ENCODE peak calls at places on chromosomes 5 and 9, in four cellular contexts. A, H, V and K are unnamed samples.
A peak's percentile ranks its signal among the peaks of the same experiment; 100 is the strongest.

GRCh38 chr5:64229163-64229774 is 63.6 kb downstream of the RNF180 start:
- DNase-seq in A (peak; percentile 60), H (peak; percentile 20), V (peak; percentile 62), K (no peak)

GRCh38 chr5:1137567-1138444 is 25.9 kb upstream of the SLC12A7 start:
- DNase-seq in A (no peak), H (no peak), V (no peak), K (no peak)

GRCh38 chr9:73869261-73869660 is 627.9 kb upstream of the RORB start:
- DNase-seq in A (peak; percentile 78), H (peak; percentile 13), V (peak; percentile 74), K (no peak)

GRCh38 chr5:124419531-124419930 is 326.9 kb downstream of the ZNF608 start:
- DNase-seq in A (no peak), H (no peak), V (no peak), K (no peak)

GRCh38 chr9:6645153-6646027 is at the start of gene GLDC:
- DNase-seq in A (no peak), H (peak; percentile 90), V (peak; percentile 79), K (peak; percentile 71)

GRCh38 chr9:127344373-127344995 is 52.5 kb upstream of the SLC2A8 start:
- DNase-seq in A (no peak), H (no peak), V (no peak), K (no peak)

GRCh38 chr5:138544171-138545134 is 1.4 kb upstream of the ETF1 start:
- DNase-seq in A (peak; percentile 27), H (no peak), V (peak; percentile 22), K (peak; percentile 5)

GRCh38 chr5:155532621-155533314 is 519.2 kb downstream of the KIF4B start:
- DNase-seq in A (no peak), H (no peak), V (peak; percentile 50), K (no peak)

GRCh38 chr5:58060971-58061370 is 398.9 kb downstream of the PLK2 start:
- DNase-seq in A (peak; percentile 43), H (no peak), V (no peak), K (no peak)

GRCh38 chr9:114224247-114224610 is 68.9 kb downstream of the COL27A1 start:
- DNase-seq in A (peak; percentile 63), H (peak; percentile 53), V (peak; percentile 73), K (no peak)

GRCh38 chr9:38641985-38642864 is 21.8 kb upstream of the ANKRD18A start:
- DNase-seq in A (peak; percentile 80), H (peak; percentile 17), V (peak; percentile 67), K (peak; percentile 26)

GRCh38 chr9:68817079-68817875 is 112.2 kb downstream of the PIP5K1B start:
- DNase-seq in A (no peak), H (peak; percentile 87), V (no peak), K (no peak)

GRCh38 chr9:6538666-6539071 is 106.9 kb downstream of the GLDC start:
- DNase-seq in A (peak; percentile 48), H (no peak), V (no peak), K (no peak)

GRCh38 chr9:92636627-92637026 is 33.3 kb downstream of the IPPK start:
- DNase-seq in A (no peak), H (no peak), V (no peak), K (no peak)

GRCh38 chr9:121750715-121751623 is 99.5 kb downstream of the DAB2IP start:
- DNase-seq in A (no peak), H (peak; percentile 93), V (no peak), K (no peak)

GRCh38 chr9:85715587-85715986 is 26.2 kb downstream of the AGTPBP1 start:
- DNase-seq in A (no peak), H (no peak), V (no peak), K (no peak)

GRCh38 chr9:136312436-136312835 is 8.5 kb upstream of the CCDC187 start:
- DNase-seq in A (peak; percentile 55), H (no peak), V (peak; percentile 90), K (no peak)

GRCh38 chr9:8872802-8873201 is 1073.2 kb upstream of the DMAC1 start:
- DNase-seq in A (peak; percentile 8), H (no peak), V (no peak), K (no peak)

GRCh38 chr5:139635606-139636206 is 12.4 kb upstream of the CXXC5 start:
- DNase-seq in A (peak; percentile 95), H (peak; percentile 70), V (peak; percentile 71), K (no peak)
- TF ChIP-seq CTCF in A (peak; percentile 76), H (peak; percentile 84), V (peak; percentile 51), K (peak; percentile 46)

GRCh38 chr9:99811598-99812383 is 9.9 kb upstream of the NR4A3 start:
- DNase-seq in A (no peak), H (no peak), V (no peak), K (no peak)
- TF ChIP-seq CTCF in A (no peak), H (no peak), V (no peak), K (no peak)

GRCh38 chr5:150449491-150450339 is at the start of gene RPS14:
- DNase-seq in A (peak; percentile 95), H (peak; percentile 87), V (peak; percentile 98), K (peak; percentile 88)
- TF ChIP-seq CTCF in A (peak; percentile 78), H (peak; percentile 92), V (peak; percentile 98), K (peak; percentile 94)

GRCh38 chr5:134227259-134227658 is 1.4 kb upstream of the PPP2CA start:
- DNase-seq in A (no peak), H (peak; percentile 25), V (no peak), K (no peak)
- TF ChIP-seq CTCF in A (no peak), H (no peak), V (no peak), K (no peak)

GRCh38 chr9:124696101-124696500 is 75.0 kb downstream of the NR6A1 start:
- DNase-seq in A (peak; percentile 63), H (peak; percentile 33), V (peak; percentile 50), K (no peak)

GRCh38 chr9:124695280-124695890 is 75.7 kb downstream of the NR6A1 start:
- DNase-seq in A (no peak), H (no peak), V (peak; percentile 28), K (no peak)

GRCh38 chr9:124699575-124699974 is 71.5 kb downstream of the NR6A1 start:
- DNase-seq in A (no peak), H (no peak), V (no peak), K (no peak)

GRCh38 chr9:124698265-124698664 is 72.8 kb downstream of the NR6A1 start:
- DNase-seq in A (peak; percentile 80), H (no peak), V (peak; percentile 80), K (no peak)

GRCh38 chr9:124697326-124698200 is 73.5 kb downstream of the NR6A1 start:
- DNase-seq in A (peak; percentile 74), H (no peak), V (peak; percentile 42), K (no peak)
- TF ChIP-seq CTCF in A (no peak), H (no peak), V (no peak), K (no peak)

DNA sequence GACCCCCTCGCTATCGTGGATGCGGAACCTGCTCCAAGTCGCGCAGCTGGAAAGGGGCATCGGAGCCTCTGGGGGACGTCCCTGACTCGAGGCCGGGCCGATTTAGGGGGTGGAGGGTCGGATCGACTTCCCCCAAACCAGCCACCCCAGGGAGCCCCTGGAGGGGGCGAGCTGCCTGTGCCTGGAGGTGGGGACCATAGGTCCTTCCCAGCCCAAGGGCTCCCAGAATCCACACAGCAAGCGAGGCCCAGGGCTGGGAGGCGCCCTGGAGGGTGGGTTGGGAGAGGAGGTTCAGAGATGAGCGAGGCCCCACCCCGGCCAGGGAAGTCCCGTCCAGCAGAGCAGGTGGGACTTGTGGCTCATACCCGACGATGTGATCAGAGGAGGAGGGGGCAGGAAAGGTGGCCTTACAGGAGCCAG is 147.6 kb downstream of the GAPVD1 start:
- DNase-seq in A (no peak), H (no peak), V (peak; percentile 37), K (no peak)
- TF ChIP-seq CTCF in A (no peak), H (no peak), V (no peak), K (no peak)

GRCh38 chr5:113166285-113166684 is 189.7 kb downstream of the DCP2 start:
- DNase-seq in A (peak; percentile 56), H (no peak), V (no peak), K (no peak)
- TF ChIP-seq CTCF in A (no peak), H (no peak), V (no peak), K (no peak)

DNA sequence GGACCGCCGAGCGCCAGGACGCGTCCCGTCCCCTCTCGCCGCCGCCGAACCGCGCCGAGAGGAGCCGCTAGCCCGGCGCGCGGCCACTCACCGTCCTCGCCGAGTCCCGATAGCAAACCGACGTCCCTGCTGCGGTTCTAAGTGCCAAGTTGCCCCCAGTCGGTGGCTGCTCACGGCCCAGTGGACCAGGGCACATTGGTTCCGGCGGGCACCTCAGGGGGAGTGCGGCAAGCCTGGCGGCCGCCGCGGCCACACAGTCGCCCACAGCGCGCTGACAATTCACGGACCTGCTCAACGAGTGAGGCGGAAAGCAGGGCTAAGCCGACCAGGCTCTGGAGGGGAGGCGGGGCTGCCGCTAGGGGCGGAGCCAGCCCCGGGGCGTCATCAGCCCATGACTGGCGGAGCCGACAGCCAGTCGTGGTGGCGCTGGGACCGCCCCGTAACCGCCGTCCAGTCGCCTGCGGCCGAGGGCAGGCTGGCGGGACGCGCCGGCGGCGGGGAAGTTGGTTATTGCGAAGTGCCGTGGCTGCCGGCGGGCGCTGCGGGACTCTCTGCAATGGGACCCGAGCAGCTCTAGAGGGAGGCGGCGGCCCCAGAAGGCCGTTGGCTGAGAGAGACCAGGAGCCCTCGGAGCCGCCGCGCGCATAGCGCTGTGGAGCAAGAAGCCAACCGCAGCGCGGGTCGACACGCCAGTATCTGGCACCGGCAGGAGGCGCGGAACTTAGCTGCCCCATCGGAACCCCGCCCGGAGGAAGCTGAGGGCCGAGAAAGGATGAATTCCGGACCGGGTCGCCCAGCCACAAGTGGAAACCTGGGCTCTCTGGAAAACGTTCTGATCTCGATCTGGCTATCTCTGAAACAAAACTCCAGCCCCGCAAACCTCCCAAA is at the start of gene MARCHF3:
- DNase-seq in A (peak; percentile 97), H (peak; percentile 85), V (peak; percentile 98), K (peak; percentile 97)
- TF ChIP-seq CTCF in A (peak; percentile 19), H (peak; percentile 46), V (peak; percentile 28), K (no peak)

DNA sequence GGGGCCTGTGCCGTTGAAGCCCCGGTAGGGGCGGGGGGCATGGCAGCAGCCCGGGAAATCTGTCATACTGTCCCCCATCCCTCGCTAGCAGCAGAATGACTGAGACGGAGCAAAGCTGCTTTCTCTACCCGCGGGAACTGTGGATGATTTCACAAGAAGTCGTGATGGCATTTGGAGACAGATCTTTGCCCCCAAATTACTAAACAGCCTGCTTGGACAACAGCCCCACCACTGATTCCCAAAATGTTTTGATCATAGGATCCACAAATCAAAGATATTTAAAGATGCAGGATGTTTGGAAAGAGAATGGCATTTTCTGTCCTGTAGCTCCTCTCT is 216.6 kb downstream of the PDZD2 start:
- DNase-seq in A (no peak), H (no peak), V (peak; percentile 8), K (no peak)
- TF ChIP-seq CTCF in A (no peak), H (no peak), V (no peak), K (no peak)

DNA sequence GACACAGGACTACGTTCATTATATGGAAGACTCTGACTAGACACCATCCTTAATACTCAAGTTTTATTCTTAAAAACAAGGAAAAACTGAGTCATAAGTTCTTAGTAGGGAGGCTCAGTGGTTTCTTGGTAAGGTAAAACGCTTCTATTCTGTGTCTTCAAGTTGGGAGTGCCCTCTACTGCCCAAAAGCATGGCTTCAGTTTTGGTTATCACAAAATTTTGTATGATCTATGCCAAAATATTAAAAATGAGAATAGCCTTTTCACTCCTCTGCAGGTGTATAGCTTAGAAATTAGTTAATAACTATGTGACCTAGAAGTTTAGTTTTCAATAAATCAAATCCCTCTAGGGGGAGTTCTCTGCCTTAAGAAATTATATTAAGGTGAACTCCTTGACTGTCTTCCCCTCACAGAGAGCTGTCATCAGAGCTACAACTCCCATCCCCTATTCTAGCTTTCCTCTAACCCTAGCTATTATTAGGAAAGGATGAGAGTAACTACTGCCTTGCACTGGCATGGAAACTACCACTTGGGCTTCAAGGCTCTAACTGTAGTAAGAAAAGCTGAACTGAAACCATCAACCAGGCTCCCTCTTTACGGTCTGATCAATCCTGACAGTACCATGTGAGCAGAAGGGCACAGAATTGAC is 189.7 kb downstream of the GNAQ start:
- DNase-seq in A (no peak), H (no peak), V (no peak), K (no peak)
- TF ChIP-seq CTCF in A (peak; percentile 42), H (peak; percentile 40), V (no peak), K (no peak)